ENCODE peak calls at places on chromosomes 13 and 19, in ten cellular contexts. U is body of pancreas, R is fibroblast of lung, P is AG04450, X is astrocyte of the spinal cord, J is ovary, D is thoracic aorta, K is astrocyte, N is esophagus muscularis mucosa, Z is AG09309. E is an unnamed sample.

GRCh38 chr13:32164622-32165268 is 133.2 kb downstream of the FRY start:
- DNase-seq in U (peak), R (peak), P (peak), X (peak), J (no peak), D (no peak), K (peak), N (no peak), Z (no peak), E (no peak)

GRCh38 chr13:102869948-102870676 is 24.3 kb downstream of the ERCC5 start:
- DNase-seq in U (no peak), R (no peak), P (no peak), X (peak), J (no peak), D (no peak), K (no peak), N (no peak), Z (no peak), E (no peak)

GRCh38 chr19:58581227-58582141 is 8.3 kb upstream of the MZF1 start:
- DNase-seq in U (peak), R (peak), P (peak), X (peak), J (peak), D (peak), K (peak), N (peak), Z (peak), E (peak)

GRCh38 chr19:11059511-11060358 is 29.5 kb upstream of the LDLR start:
- DNase-seq in U (no peak), R (no peak), P (no peak), X (no peak), J (no peak), D (no peak), K (no peak), N (no peak), Z (no peak), E (no peak)

GRCh38 chr13:111047326-111047725 is 67.8 kb upstream of the ARHGEF7 start:
- DNase-seq in U (no peak), R (no peak), P (no peak), X (no peak), J (no peak), D (no peak), K (no peak), N (peak), Z (no peak), E (no peak)

GRCh38 chr19:34365463-34366401 is 736 bp downstream of the GPI start:
- DNase-seq in U (peak), R (peak), P (no peak), X (peak), J (peak), D (no peak), K (peak), N (no peak), Z (no peak), E (peak)

GRCh38 chr19:35380450-35381124 is 9.7 kb downstream of the GPR42 start:
- DNase-seq in U (peak), R (no peak), P (no peak), X (no peak), J (no peak), D (no peak), K (no peak), N (peak), Z (no peak), E (no peak)

GRCh38 chr13:28819046-28819747 is 942 bp upstream of the MTUS2 start:
- DNase-seq in U (peak), R (peak), P (no peak), X (peak), J (no peak), D (no peak), K (peak), N (peak), Z (no peak), E (no peak)

GRCh38 chr13:94557836-94558235 is 38.1 kb downstream of the TGDS start:
- DNase-seq in U (no peak), R (no peak), P (no peak), X (no peak), J (no peak), D (no peak), K (no peak), N (no peak), Z (no peak), E (no peak)

GRCh38 chr13:40986328-40986856 is 32.7 kb downstream of the ELF1 start:
- DNase-seq in U (no peak), R (peak), P (no peak), X (peak), J (no peak), D (no peak), K (peak), N (no peak), Z (no peak), E (no peak)

GRCh38 chr19:48858984-48859710 is 9.3 kb downstream of the PLEKHA4 start:
- DNase-seq in U (peak), R (no peak), P (no peak), X (no peak), J (peak), D (no peak), K (no peak), N (no peak), Z (no peak), E (peak)

GRCh38 chr13:20217168-20217567 is 15.0 kb downstream of the GJB6 start:
- DNase-seq in U (no peak), R (no peak), P (no peak), X (no peak), J (no peak), D (no peak), K (no peak), N (no peak), Z (no peak), E (no peak)

GRCh38 chr13:30736921-30737320 is 1.6 kb downstream of the ALOX5AP start:
- DNase-seq in U (no peak), R (no peak), P (no peak), X (no peak), J (no peak), D (no peak), K (no peak), N (no peak), Z (no peak), E (no peak)

GRCh38 chr19:6765738-6766356 is 1.4 kb downstream of the SH2D3A start:
- DNase-seq in U (peak), R (no peak), P (no peak), X (no peak), J (no peak), D (no peak), K (no peak), N (no peak), Z (no peak), E (peak)

GRCh38 chr19:14114854-14115253 is 2.7 kb downstream of the PRKACA start:
- DNase-seq in U (peak), R (no peak), P (no peak), X (no peak), J (peak), D (no peak), K (no peak), N (no peak), Z (no peak), E (no peak)

GRCh38 chr19:39405930-39406655 is 554 bp upstream of the ZFP36 start:
- DNase-seq in U (no peak), R (no peak), P (no peak), X (no peak), J (no peak), D (peak), K (no peak), N (no peak), Z (no peak), E (peak)

GRCh38 chr13:77678691-77679090 is 18.8 kb upstream of the SLAIN1 start:
- DNase-seq in U (no peak), R (no peak), P (no peak), X (peak), J (no peak), D (no peak), K (no peak), N (no peak), Z (no peak), E (no peak)

GRCh38 chr19:29292146-29292545 is 79.2 kb upstream of the UQCRFS1 start:
- DNase-seq in U (no peak), R (no peak), P (no peak), X (no peak), J (no peak), D (no peak), K (no peak), N (no peak), Z (no peak), E (no peak)

GRCh38 chr19:41821003-41821735 is 23.3 kb downstream of the LYPD4 start:
- DNase-seq in U (peak), R (peak), P (no peak), X (no peak), J (no peak), D (no peak), K (no peak), N (no peak), Z (no peak), E (peak)

GRCh38 chr13:114248011-114248410 is 13.3 kb downstream of the CDC16 start:
- DNase-seq in U (no peak), R (no peak), P (no peak), X (peak), J (no peak), D (no peak), K (peak), N (no peak), Z (peak), E (no peak)

GRCh38 chr13:95368998-95369397 is 67.7 kb upstream of the ABCC4 start:
- DNase-seq in U (no peak), R (no peak), P (no peak), X (no peak), J (no peak), D (no peak), K (no peak), N (no peak), Z (no peak), E (no peak)

GRCh38 chr19:850221-850978 is 1.7 kb upstream of the ELANE start:
- DNase-seq in U (peak), R (peak), P (peak), X (peak), J (peak), D (peak), K (peak), N (peak), Z (peak), E (peak)

GRCh38 chr19:41937525-41937924 is 9.3 kb upstream of the ERFL start:
- DNase-seq in U (no peak), R (no peak), P (no peak), X (no peak), J (no peak), D (no peak), K (no peak), N (no peak), Z (no peak), E (no peak)

GRCh38 chr13:42754801-42755513 is 26.4 kb upstream of the FAM216B start:
- DNase-seq in U (no peak), R (no peak), P (no peak), X (no peak), J (no peak), D (no peak), K (no peak), N (no peak), Z (no peak), E (no peak)

GRCh38 chr19:5024282-5024681 is 55.4 kb downstream of the KDM4B start:
- DNase-seq in U (no peak), R (no peak), P (no peak), X (no peak), J (no peak), D (no peak), K (no peak), N (no peak), Z (no peak), E (no peak)

GRCh38 chr13:49124693-49125304 is 95.3 kb upstream of the MLNR start:
- DNase-seq in U (no peak), R (no peak), P (no peak), X (peak), J (no peak), D (no peak), K (no peak), N (no peak), Z (no peak), E (no peak)

GRCh38 chr13:75079226-75079625 is 402.7 kb downstream of the TBC1D4 start:
- DNase-seq in U (no peak), R (peak), P (peak), X (peak), J (no peak), D (no peak), K (peak), N (no peak), Z (no peak), E (no peak)

GRCh38 chr13:96982672-96983071 is 11.6 kb downstream of the OXGR1 start:
- DNase-seq in U (no peak), R (no peak), P (no peak), X (peak), J (no peak), D (no peak), K (no peak), N (no peak), Z (no peak), E (no peak)

GRCh38 chr13:23175920-23176319 is 4.9 kb upstream of the SGCG start:
- DNase-seq in U (no peak), R (peak), P (no peak), X (peak), J (no peak), D (no peak), K (no peak), N (no peak), Z (no peak), E (no peak)

GRCh38 chr19:19562665-19563347 is 24.7 kb downstream of the CILP2 start:
- DNase-seq in U (no peak), R (no peak), P (no peak), X (no peak), J (no peak), D (no peak), K (no peak), N (no peak), Z (no peak), E (peak)

GRCh38 chr13:36918246-36919060 is 1.6 kb downstream of the SMAD9 start:
- DNase-seq in U (no peak), R (peak), P (no peak), X (peak), J (no peak), D (no peak), K (peak), N (no peak), Z (no peak), E (no peak)

GRCh38 chr19:16259385-16260159 is 61.9 kb downstream of the AP1M1 start:
- DNase-seq in U (no peak), R (no peak), P (no peak), X (no peak), J (no peak), D (no peak), K (no peak), N (no peak), Z (no peak), E (no peak)

DNA sequence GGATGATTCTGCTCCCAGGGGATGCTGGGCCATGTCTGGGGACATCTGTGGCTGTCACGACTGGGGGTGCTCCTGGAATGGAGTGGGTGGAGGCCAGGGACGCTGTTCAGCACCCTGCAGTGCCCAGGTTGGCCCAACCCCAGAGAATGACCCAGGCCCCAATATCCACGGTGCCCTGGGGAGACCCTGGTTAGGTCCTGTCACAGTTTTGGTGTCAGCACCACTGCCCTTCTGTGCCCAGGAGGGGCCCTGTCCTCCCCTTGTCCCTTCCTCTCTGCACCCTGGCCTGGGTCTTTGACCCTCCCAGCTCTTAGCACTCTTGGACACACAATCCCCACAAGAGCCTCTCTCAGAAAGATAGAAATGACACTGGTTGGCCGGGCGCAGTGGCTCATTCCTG is 85.3 kb downstream of the GADD45B start:
- DNase-seq in U (no peak), R (no peak), P (no peak), X (no peak), J (no peak), D (no peak), K (no peak), N (no peak), Z (no peak), E (no peak)
- H3K4me3 ChIP-seq in U (no peak), R (no peak), P (no peak), X (no peak), J (no peak), D (no peak), K (no peak), N (no peak), Z (no peak), E (no peak)

DNA sequence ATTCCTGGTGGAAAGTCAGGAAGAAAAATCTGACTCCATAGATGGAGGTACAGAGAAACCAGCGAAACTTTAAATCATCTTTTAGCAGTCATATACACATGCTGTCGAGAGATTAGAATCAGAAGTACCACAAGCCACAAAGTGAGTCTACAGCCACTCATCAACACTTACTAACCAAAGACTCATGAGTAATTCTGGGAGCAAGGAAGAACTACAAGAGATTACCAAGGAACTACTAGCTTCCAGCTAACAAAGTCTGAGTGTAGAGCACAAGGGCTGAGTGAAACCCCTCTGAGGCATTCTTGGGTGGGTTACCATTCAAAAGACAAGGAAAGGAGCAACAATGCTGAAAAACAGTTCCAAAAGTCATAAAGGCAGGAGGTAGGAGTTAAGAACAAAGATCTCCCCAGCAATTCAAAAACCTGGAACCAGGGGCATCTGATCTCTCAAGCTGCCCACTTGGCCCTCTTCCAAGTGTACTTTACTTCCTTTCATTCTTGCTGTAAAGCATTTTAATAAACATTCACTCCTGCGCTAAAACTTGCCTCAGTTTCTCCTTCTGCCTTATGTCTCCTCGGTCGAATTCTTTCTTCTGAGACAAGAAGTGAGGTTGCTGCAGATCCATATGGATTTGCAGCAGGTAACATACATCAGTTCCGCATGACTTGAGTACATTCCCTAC is 13.0 kb downstream of the RBM26 start:
- DNase-seq in U (no peak), R (peak), P (no peak), X (peak), J (no peak), D (no peak), K (peak), N (no peak), Z (no peak), E (no peak)
- H3K4me3 ChIP-seq in U (no peak), R (no peak), P (no peak), X (no peak), J (no peak), D (no peak), K (no peak), N (no peak), Z (no peak), E (peak)

DNA sequence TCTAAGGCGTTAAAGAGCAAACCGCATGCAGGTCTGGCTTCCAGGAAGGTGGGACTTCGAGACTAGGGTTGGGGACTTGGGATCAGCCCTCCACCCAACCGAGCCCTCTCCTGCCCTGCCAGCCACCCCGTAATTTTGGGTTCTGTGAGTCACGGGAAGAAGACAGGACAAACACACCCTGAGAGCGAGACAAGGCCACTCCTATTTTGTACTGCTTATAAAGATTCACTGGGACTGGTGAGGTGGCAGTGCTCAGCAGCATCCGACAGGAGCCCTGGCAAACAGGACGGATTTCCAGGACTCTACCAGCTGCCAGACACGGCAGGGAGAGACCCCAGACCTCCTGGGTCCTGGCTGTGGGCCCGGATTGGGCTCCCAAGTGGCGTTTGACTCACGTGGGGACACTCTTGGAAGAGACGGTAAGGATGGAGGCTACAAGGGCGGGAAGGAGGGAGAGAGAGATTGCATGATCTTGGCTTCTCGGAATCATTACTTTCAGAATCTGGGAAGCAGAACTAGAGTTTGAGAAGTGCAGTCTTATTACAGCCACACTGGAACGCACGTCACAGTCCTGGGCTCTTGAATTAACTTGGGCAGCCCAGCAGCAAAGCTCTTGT is at the start of gene C5AR2:
- DNase-seq in U (no peak), R (no peak), P (no peak), X (no peak), J (no peak), D (no peak), K (no peak), N (no peak), Z (peak), E (no peak)
- H3K4me3 ChIP-seq in U (no peak), R (no peak), P (no peak), X (no peak), J (no peak), D (peak), K (no peak), N (no peak), Z (peak), E (no peak)

DNA sequence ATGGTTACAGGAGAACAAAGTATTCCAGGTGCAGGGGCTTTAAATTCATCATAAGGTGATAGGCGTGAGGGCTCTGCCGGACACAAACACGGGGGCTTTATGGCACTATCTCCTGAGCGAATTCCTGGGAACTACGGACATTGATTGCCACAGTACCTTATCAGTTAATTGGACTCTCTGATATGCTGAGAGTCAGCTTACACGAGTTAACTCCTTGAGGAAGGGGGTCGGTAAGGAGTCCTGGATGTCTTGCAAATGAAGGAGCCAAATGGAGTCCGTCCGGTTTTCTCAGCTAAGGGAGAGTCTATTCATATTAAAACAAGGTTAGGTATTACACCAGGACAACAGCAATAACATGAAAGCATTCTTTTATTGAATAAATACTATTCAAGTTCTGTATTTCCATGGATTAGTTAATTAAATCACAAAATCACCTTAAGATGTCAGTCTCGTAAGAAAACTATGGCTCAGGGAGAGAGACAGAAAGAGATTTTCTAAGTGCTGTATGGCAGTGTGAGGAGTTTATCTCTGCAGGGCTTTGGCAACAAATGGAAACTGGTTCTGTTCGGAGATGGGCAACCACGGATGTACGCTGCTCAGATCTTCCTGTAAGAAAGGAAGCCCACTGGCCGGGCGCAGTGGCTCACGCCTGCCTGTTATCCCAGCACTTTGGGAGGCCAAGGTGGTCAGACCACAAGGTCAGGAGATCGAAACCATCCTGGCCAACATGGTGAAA is 26.2 kb upstream of the HIF3A start:
- DNase-seq in U (no peak), R (no peak), P (no peak), X (no peak), J (no peak), D (no peak), K (no peak), N (no peak), Z (no peak), E (no peak)
- H3K4me3 ChIP-seq in U (no peak), R (no peak), P (no peak), X (no peak), J (no peak), D (no peak), K (no peak), N (no peak), Z (no peak), E (no peak)